ENCODE peak calls at places on chromosomes 12 and 14, in nine cellular contexts. One of them, this sample, is unnamed.

GRCh38 chr12:32559434-32559833 is 119.7 kb upstream of the DNM1L start:
- DNase-seq in left lung: no peak
- DNase-seq in NCI-H510A treated with DMSO at 0.1 percent for 48 hours: no peak
- DNase-seq in Caco-2: no peak
- DNase-seq in central memory CD4-positive, alpha-beta T cell: no peak
- DNase-seq in neural progenitor cell: no peak
- DNase-seq in choroid plexus epithelial cell: peak; percentile 21
- DNase-seq in astrocyte of the spinal cord: no peak
- DNase-seq in lower lobe of right lung: no peak
- DNase-seq in this sample: peak; percentile 18

GRCh38 chr14:68607852-68608232 is 185.0 kb downstream of the ZFP36L1 start:
- DNase-seq in left lung: no peak
- DNase-seq in NCI-H510A treated with DMSO at 0.1 percent for 48 hours: no peak
- DNase-seq in Caco-2: no peak
- DNase-seq in central memory CD4-positive, alpha-beta T cell: no peak
- DNase-seq in neural progenitor cell: no peak
- DNase-seq in choroid plexus epithelial cell: no peak
- DNase-seq in astrocyte of the spinal cord: no peak
- DNase-seq in lower lobe of right lung: no peak
- DNase-seq in this sample: no peak

GRCh38 chr14:74794947-74795346 is 31.8 kb downstream of the YLPM1 start:
- DNase-seq in left lung: no peak
- DNase-seq in NCI-H510A treated with DMSO at 0.1 percent for 48 hours: no peak
- DNase-seq in Caco-2: no peak
- DNase-seq in central memory CD4-positive, alpha-beta T cell: no peak
- DNase-seq in neural progenitor cell: no peak
- DNase-seq in choroid plexus epithelial cell: no peak
- DNase-seq in astrocyte of the spinal cord: no peak
- DNase-seq in lower lobe of right lung: no peak
- DNase-seq in this sample: no peak

GRCh38 chr12:58413794-58414193 is 472.4 kb downstream of the ATP23 start:
- DNase-seq in left lung: no peak
- DNase-seq in NCI-H510A treated with DMSO at 0.1 percent for 48 hours: no peak
- DNase-seq in Caco-2: peak; percentile 88
- DNase-seq in central memory CD4-positive, alpha-beta T cell: no peak
- DNase-seq in neural progenitor cell: no peak
- DNase-seq in choroid plexus epithelial cell: peak; percentile 66
- DNase-seq in astrocyte of the spinal cord: peak; percentile 75
- DNase-seq in lower lobe of right lung: no peak
- DNase-seq in this sample: peak; percentile 88

GRCh38 chr12:92721668-92722067 is 18.9 kb downstream of the PLEKHG7 start:
- DNase-seq in left lung: no peak
- DNase-seq in NCI-H510A treated with DMSO at 0.1 percent for 48 hours: no peak
- DNase-seq in Caco-2: no peak
- DNase-seq in central memory CD4-positive, alpha-beta T cell: no peak
- DNase-seq in neural progenitor cell: no peak
- DNase-seq in choroid plexus epithelial cell: no peak
- DNase-seq in astrocyte of the spinal cord: no peak
- DNase-seq in lower lobe of right lung: no peak
- DNase-seq in this sample: no peak

GRCh38 chr12:129615001-129615400 is 288.8 kb downstream of the TMEM132D start:
- DNase-seq in left lung: no peak
- DNase-seq in NCI-H510A treated with DMSO at 0.1 percent for 48 hours: no peak
- DNase-seq in Caco-2: no peak
- DNase-seq in central memory CD4-positive, alpha-beta T cell: no peak
- DNase-seq in neural progenitor cell: no peak
- DNase-seq in choroid plexus epithelial cell: peak; percentile 36
- DNase-seq in astrocyte of the spinal cord: peak; percentile 39
- DNase-seq in lower lobe of right lung: no peak
- DNase-seq in this sample: peak; percentile 2

GRCh38 chr12:105296116-105297095 is 34.1 kb upstream of the C12orf75 start:
- DNase-seq in left lung: no peak
- DNase-seq in NCI-H510A treated with DMSO at 0.1 percent for 48 hours: no peak
- DNase-seq in Caco-2: no peak
- DNase-seq in central memory CD4-positive, alpha-beta T cell: no peak
- DNase-seq in neural progenitor cell: no peak
- DNase-seq in choroid plexus epithelial cell: no peak
- DNase-seq in astrocyte of the spinal cord: no peak
- DNase-seq in lower lobe of right lung: no peak
- DNase-seq in this sample: no peak

GRCh38 chr14:104014764-104015163 is 70.7 kb upstream of the ASPG start:
- DNase-seq in left lung: no peak
- DNase-seq in NCI-H510A treated with DMSO at 0.1 percent for 48 hours: no peak
- DNase-seq in Caco-2: no peak
- DNase-seq in central memory CD4-positive, alpha-beta T cell: no peak
- DNase-seq in neural progenitor cell: no peak
- DNase-seq in choroid plexus epithelial cell: no peak
- DNase-seq in astrocyte of the spinal cord: no peak
- DNase-seq in lower lobe of right lung: no peak
- DNase-seq in this sample: no peak

GRCh38 chr12:54879132-54879531 is 24.8 kb downstream of the MUCL1 start:
- DNase-seq in left lung: no peak
- DNase-seq in NCI-H510A treated with DMSO at 0.1 percent for 48 hours: peak; percentile 39
- DNase-seq in Caco-2: no peak
- DNase-seq in central memory CD4-positive, alpha-beta T cell: no peak
- DNase-seq in neural progenitor cell: no peak
- DNase-seq in choroid plexus epithelial cell: peak; percentile 51
- DNase-seq in astrocyte of the spinal cord: no peak
- DNase-seq in lower lobe of right lung: no peak
- DNase-seq in this sample: no peak

GRCh38 chr14:89276424-89276975 is 140.5 kb downstream of the FOXN3 start:
- DNase-seq in left lung: peak; percentile 64
- DNase-seq in NCI-H510A treated with DMSO at 0.1 percent for 48 hours: no peak
- DNase-seq in Caco-2: no peak
- DNase-seq in central memory CD4-positive, alpha-beta T cell: no peak
- DNase-seq in neural progenitor cell: no peak
- DNase-seq in choroid plexus epithelial cell: peak; percentile 91
- DNase-seq in astrocyte of the spinal cord: peak; percentile 71
- DNase-seq in lower lobe of right lung: peak; percentile 54
- DNase-seq in this sample: peak; percentile 59

GRCh38 chr12:111024205-111024794 is 103.9 kb upstream of the MYL2 start:
- DNase-seq in left lung: peak; percentile 44
- DNase-seq in NCI-H510A treated with DMSO at 0.1 percent for 48 hours: no peak
- DNase-seq in Caco-2: peak; percentile 72
- DNase-seq in central memory CD4-positive, alpha-beta T cell: peak; percentile 26
- DNase-seq in neural progenitor cell: peak; percentile 87
- DNase-seq in choroid plexus epithelial cell: peak; percentile 50
- DNase-seq in astrocyte of the spinal cord: peak; percentile 6
- DNase-seq in lower lobe of right lung: peak; percentile 68
- DNase-seq in this sample: peak; percentile 39

GRCh38 chr12:51270847-51271518 is 768 bp upstream of the SMAGP start:
- DNase-seq in left lung: no peak
- DNase-seq in NCI-H510A treated with DMSO at 0.1 percent for 48 hours: peak; percentile 33
- DNase-seq in Caco-2: peak; percentile 80
- DNase-seq in central memory CD4-positive, alpha-beta T cell: no peak
- DNase-seq in neural progenitor cell: no peak
- DNase-seq in choroid plexus epithelial cell: peak; percentile 70
- DNase-seq in astrocyte of the spinal cord: peak; percentile 86
- DNase-seq in lower lobe of right lung: no peak
- DNase-seq in this sample: peak; percentile 89

GRCh38 chr12:109605599-109606228 is 32.1 kb downstream of the MVK start:
- DNase-seq in left lung: no peak
- DNase-seq in NCI-H510A treated with DMSO at 0.1 percent for 48 hours: no peak
- DNase-seq in Caco-2: no peak
- DNase-seq in central memory CD4-positive, alpha-beta T cell: no peak
- DNase-seq in neural progenitor cell: peak; percentile 56
- DNase-seq in choroid plexus epithelial cell: no peak
- DNase-seq in astrocyte of the spinal cord: no peak
- DNase-seq in lower lobe of right lung: no peak
- DNase-seq in this sample: no peak

GRCh38 chr12:112837629-112838191 is 46.2 kb downstream of the RPH3A start:
- DNase-seq in left lung: no peak
- DNase-seq in NCI-H510A treated with DMSO at 0.1 percent for 48 hours: peak; percentile 44
- DNase-seq in Caco-2: no peak
- DNase-seq in central memory CD4-positive, alpha-beta T cell: no peak
- DNase-seq in neural progenitor cell: no peak
- DNase-seq in choroid plexus epithelial cell: peak; percentile 77
- DNase-seq in astrocyte of the spinal cord: peak; percentile 48
- DNase-seq in lower lobe of right lung: no peak
- DNase-seq in this sample: peak; percentile 71

GRCh38 chr12:24478254-24478653 is 470.6 kb downstream of the BCAT1 start:
- DNase-seq in left lung: no peak
- DNase-seq in NCI-H510A treated with DMSO at 0.1 percent for 48 hours: no peak
- DNase-seq in Caco-2: no peak
- DNase-seq in central memory CD4-positive, alpha-beta T cell: no peak
- DNase-seq in neural progenitor cell: no peak
- DNase-seq in choroid plexus epithelial cell: no peak
- DNase-seq in astrocyte of the spinal cord: peak; percentile 30
- DNase-seq in lower lobe of right lung: no peak
- DNase-seq in this sample: no peak

GRCh38 chr12:88361493-88361892 is 218.8 kb downstream of the KITLG start:
- DNase-seq in left lung: no peak
- DNase-seq in NCI-H510A treated with DMSO at 0.1 percent for 48 hours: no peak
- DNase-seq in Caco-2: no peak
- DNase-seq in central memory CD4-positive, alpha-beta T cell: no peak
- DNase-seq in neural progenitor cell: no peak
- DNase-seq in choroid plexus epithelial cell: peak; percentile 34
- DNase-seq in astrocyte of the spinal cord: no peak
- DNase-seq in lower lobe of right lung: no peak
- DNase-seq in this sample: peak; percentile 55

GRCh38 chr12:131684015-131684725 is 26.7 kb upstream of the SFSWAP start:
- DNase-seq in left lung: no peak
- DNase-seq in NCI-H510A treated with DMSO at 0.1 percent for 48 hours: no peak
- DNase-seq in Caco-2: no peak
- DNase-seq in central memory CD4-positive, alpha-beta T cell: no peak
- DNase-seq in neural progenitor cell: no peak
- DNase-seq in choroid plexus epithelial cell: no peak
- DNase-seq in astrocyte of the spinal cord: no peak
- DNase-seq in lower lobe of right lung: no peak
- DNase-seq in this sample: no peak